ENCODE peak calls at places on chromosomes 13 and 19, in five cellular contexts. One of them, this sample, is unnamed.

GRCh38 chr13:76570485-76570884 is 315.7 kb downstream of the KCTD12 start:
- DNase-seq in GM06990: no peak
- DNase-seq in kidney epithelial cell: no peak
- DNase-seq in prostate gland: no peak
- DNase-seq in AG09309: no peak
- DNase-seq in this sample: no peak

GRCh38 chr19:55870736-55871135 is 34.4 kb downstream of the NLRP4 start:
- DNase-seq in AG09309: no peak
- DNase-seq in GM06990: no peak
- DNase-seq in prostate gland: no peak
- DNase-seq in kidney epithelial cell: no peak
- DNase-seq in this sample: no peak

GRCh38 chr19:45601524-45602522 is at the start of gene GPR4:
- DNase-seq in prostate gland: no peak
- DNase-seq in AG09309: no peak
- DNase-seq in GM06990: no peak
- DNase-seq in kidney epithelial cell: no peak
- DNase-seq in this sample: peak

GRCh38 chr13:79799466-79799865 is 318.5 kb downstream of the NDFIP2 start:
- DNase-seq in GM06990: no peak
- DNase-seq in prostate gland: no peak
- DNase-seq in AG09309: no peak
- DNase-seq in kidney epithelial cell: no peak
- DNase-seq in this sample: no peak

GRCh38 chr19:42199440-42200115 is 17.9 kb downstream of the DEDD2 start:
- DNase-seq in kidney epithelial cell: no peak
- DNase-seq in GM06990: peak
- DNase-seq in prostate gland: peak
- DNase-seq in AG09309: no peak
- DNase-seq in this sample: no peak

GRCh38 chr19:28457620-28458019 is 755.3 kb downstream of the UQCRFS1 start:
- DNase-seq in prostate gland: no peak
- DNase-seq in GM06990: no peak
- DNase-seq in kidney epithelial cell: no peak
- DNase-seq in AG09309: no peak
- DNase-seq in this sample: no peak

GRCh38 chr13:77660841-77661250 is 36.6 kb upstream of the SLAIN1 start:
- DNase-seq in GM06990: no peak
- DNase-seq in kidney epithelial cell: no peak
- DNase-seq in prostate gland: no peak
- DNase-seq in AG09309: no peak
- DNase-seq in this sample: no peak

GRCh38 chr13:51246411-51247298 is 24.5 kb downstream of the FAM124A start:
- DNase-seq in AG09309: no peak
- DNase-seq in GM06990: no peak
- DNase-seq in prostate gland: peak
- DNase-seq in kidney epithelial cell: peak
- DNase-seq in this sample: no peak

GRCh38 chr13:102617697-102618350 is 21.0 kb downstream of the TPP2 start:
- DNase-seq in GM06990: no peak
- DNase-seq in AG09309: no peak
- DNase-seq in prostate gland: no peak
- DNase-seq in kidney epithelial cell: no peak
- DNase-seq in this sample: no peak

GRCh38 chr19:19126102-19126501 is 12.2 kb downstream of the TMEM161A start:
- DNase-seq in GM06990: no peak
- DNase-seq in AG09309: no peak
- DNase-seq in kidney epithelial cell: no peak
- DNase-seq in prostate gland: no peak
- DNase-seq in this sample: no peak

GRCh38 chr13:112702341-112702982 is 12.6 kb downstream of the ATP11A start:
- DNase-seq in kidney epithelial cell: no peak
- DNase-seq in AG09309: no peak
- DNase-seq in GM06990: no peak
- DNase-seq in prostate gland: no peak
- DNase-seq in this sample: no peak

GRCh38 chr13:112444001-112444311 is 67.8 kb downstream of the SPACA7 start:
- DNase-seq in prostate gland: peak
- DNase-seq in AG09309: no peak
- DNase-seq in kidney epithelial cell: no peak
- DNase-seq in GM06990: peak
- DNase-seq in this sample: peak

GRCh38 chr19:7099597-7099921 is 30.1 kb downstream of the ZNF557 start:
- DNase-seq in prostate gland: no peak
- DNase-seq in kidney epithelial cell: no peak
- DNase-seq in AG09309: no peak
- DNase-seq in GM06990: no peak
- DNase-seq in this sample: no peak

GRCh38 chr19:7101498-7102253 is 32.2 kb downstream of the ZNF557 start:
- DNase-seq in prostate gland: no peak
- DNase-seq in kidney epithelial cell: no peak
- DNase-seq in GM06990: no peak
- DNase-seq in AG09309: no peak
- DNase-seq in this sample: no peak

GRCh38 chr19:7098701-7099596 is 29.4 kb downstream of the ZNF557 start:
- DNase-seq in GM06990: peak
- DNase-seq in kidney epithelial cell: peak
- DNase-seq in AG09309: peak
- DNase-seq in prostate gland: peak
- DNase-seq in this sample: peak

DNA sequence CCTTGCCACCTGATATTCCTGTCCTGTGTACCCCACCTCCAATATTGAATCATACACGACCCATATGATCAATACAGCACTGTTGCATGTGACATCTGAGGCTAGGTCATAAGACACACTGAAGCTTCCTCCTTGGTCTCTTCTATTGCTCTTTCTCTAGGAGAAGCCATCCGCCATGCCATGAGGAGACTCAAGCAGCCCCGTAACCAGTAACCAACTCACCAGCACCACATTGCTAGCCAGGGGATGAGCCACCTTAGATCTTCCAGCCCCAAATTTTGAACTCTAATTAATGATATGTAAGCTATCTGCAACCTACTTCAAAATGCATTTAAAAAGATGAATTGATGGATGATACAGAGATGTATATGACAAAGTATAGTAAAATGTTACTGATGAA is 28.6 kb downstream of the ZNF557 start:
- DNase-seq in prostate gland: no peak
- DNase-seq in AG09309: no peak
- DNase-seq in kidney epithelial cell: no peak
- DNase-seq in GM06990: no peak
- DNase-seq in this sample: no peak
- H3K4me3 ChIP-seq in prostate gland: no peak
- H3K4me3 ChIP-seq in AG09309: no peak
- H3K4me3 ChIP-seq in kidney epithelial cell: no peak
- H3K4me3 ChIP-seq in GM06990: no peak
- H3K4me3 ChIP-seq in this sample: no peak

GRCh38 chr19:6735181-6735891 is 2.0 kb downstream of the GPR108 start:
- DNase-seq in AG09309: no peak
- DNase-seq in prostate gland: no peak
- DNase-seq in GM06990: no peak
- DNase-seq in kidney epithelial cell: no peak
- DNase-seq in this sample: no peak

GRCh38 chr19:6731822-6732221 is 5.6 kb downstream of the GPR108 start:
- DNase-seq in AG09309: no peak
- DNase-seq in kidney epithelial cell: no peak
- DNase-seq in GM06990: no peak
- DNase-seq in prostate gland: no peak
- DNase-seq in this sample: no peak

GRCh38 chr19:6734096-6734696 is 3.2 kb downstream of the GPR108 start:
- DNase-seq in prostate gland: no peak
- DNase-seq in AG09309: no peak
- DNase-seq in GM06990: no peak
- DNase-seq in kidney epithelial cell: no peak
- DNase-seq in this sample: no peak

GRCh38 chr19:6732803-6733337 is 4.5 kb downstream of the GPR108 start:
- DNase-seq in kidney epithelial cell: no peak
- DNase-seq in prostate gland: no peak
- DNase-seq in AG09309: no peak
- DNase-seq in GM06990: no peak
- DNase-seq in this sample: no peak

GRCh38 chr19:6733338-6734095 is 3.9 kb downstream of the GPR108 start:
- DNase-seq in AG09309: no peak
- DNase-seq in prostate gland: no peak
- DNase-seq in GM06990: no peak
- DNase-seq in kidney epithelial cell: no peak
- DNase-seq in this sample: no peak
- TF ChIP-seq CTCF in AG09309: peak
- TF ChIP-seq CTCF in prostate gland: no peak
- TF ChIP-seq CTCF in GM06990: peak
- TF ChIP-seq CTCF in kidney epithelial cell: peak
- TF ChIP-seq CTCF in this sample: peak

GRCh38 chr19:38250428-38250820 is 5.8 kb downstream of the PPP1R14A start:
- DNase-seq in prostate gland: no peak
- DNase-seq in AG09309: no peak
- DNase-seq in kidney epithelial cell: no peak
- DNase-seq in GM06990: no peak
- DNase-seq in this sample: no peak
- H3K4me3 ChIP-seq in prostate gland: no peak
- H3K4me3 ChIP-seq in AG09309: no peak
- H3K4me3 ChIP-seq in kidney epithelial cell: no peak
- H3K4me3 ChIP-seq in GM06990: no peak
- H3K4me3 ChIP-seq in this sample: no peak

DNA sequence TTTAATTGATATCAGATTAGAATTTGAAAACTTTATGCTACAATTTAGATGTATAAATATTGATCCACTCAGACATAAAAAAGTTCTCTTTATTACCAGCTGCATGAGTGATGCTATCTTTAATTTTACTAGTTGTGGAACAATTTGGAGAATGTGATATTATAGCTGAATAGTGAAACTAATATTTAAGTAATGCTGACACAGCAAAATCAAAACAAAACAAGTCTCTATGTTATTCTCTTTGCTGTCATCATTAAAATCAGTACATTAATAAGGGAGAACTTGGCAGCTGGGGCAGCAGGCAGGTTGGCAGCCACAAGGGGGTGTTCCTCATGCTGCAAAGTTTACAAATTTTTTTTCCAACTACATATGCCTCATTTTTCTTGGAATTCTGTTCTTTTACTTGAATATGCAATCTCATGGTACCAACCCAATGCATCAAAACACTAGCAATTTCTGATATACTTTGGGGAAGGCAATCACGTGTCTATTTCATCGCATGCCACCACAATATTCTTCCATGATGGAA is 585.3 kb downstream of the FGF9 start:
- DNase-seq in prostate gland: no peak
- DNase-seq in kidney epithelial cell: no peak
- DNase-seq in AG09309: no peak
- DNase-seq in GM06990: no peak
- DNase-seq in this sample: no peak
- TF ChIP-seq CTCF in prostate gland: no peak
- TF ChIP-seq CTCF in kidney epithelial cell: peak
- TF ChIP-seq CTCF in AG09309: no peak
- TF ChIP-seq CTCF in GM06990: peak
- TF ChIP-seq CTCF in this sample: no peak

DNA sequence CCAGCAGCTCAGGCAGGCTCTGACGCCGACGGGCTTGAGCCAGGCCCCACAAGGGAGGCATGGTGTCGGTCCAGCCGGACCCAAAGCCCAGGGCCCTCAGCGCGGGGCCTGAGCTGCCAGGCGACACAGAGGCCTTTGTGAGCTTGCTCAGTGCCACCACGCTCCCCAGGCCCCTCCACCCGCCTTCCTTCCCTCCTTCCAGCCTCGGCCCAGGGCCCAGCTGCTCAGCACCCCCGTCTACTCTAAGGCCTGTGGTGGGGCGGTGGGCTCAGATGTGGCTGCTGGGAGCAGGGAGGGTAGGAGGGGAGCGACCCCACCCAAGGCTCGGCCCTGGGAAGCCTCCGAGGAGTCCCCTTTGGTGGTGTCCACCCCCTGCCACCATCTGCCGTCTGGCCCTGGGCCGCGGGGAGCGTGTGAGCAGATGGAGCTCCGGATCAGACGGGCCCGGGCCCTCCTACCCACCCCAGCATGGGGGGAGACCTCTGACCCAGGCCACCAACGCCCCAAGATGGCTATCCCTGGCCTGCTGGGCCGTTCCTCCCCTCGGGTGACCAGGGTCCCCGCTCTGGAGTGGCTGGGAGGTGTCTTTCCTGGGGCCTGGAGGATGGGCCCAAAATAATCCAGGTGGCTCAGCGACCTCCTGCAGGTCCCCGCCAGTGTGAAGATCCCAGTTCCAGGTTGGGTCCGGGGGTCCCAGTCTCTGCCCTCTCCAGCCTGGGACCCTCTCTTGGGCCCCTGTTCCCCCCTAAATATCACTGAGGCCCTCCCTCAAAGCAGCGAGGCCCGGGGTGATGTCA is 7.8 kb downstream of the ZBTB7A start:
- DNase-seq in AG09309: no peak
- DNase-seq in prostate gland: no peak
- DNase-seq in kidney epithelial cell: no peak
- DNase-seq in GM06990: no peak
- DNase-seq in this sample: no peak
- H3K4me3 ChIP-seq in AG09309: peak
- H3K4me3 ChIP-seq in prostate gland: peak
- H3K4me3 ChIP-seq in kidney epithelial cell: no peak
- H3K4me3 ChIP-seq in GM06990: peak
- H3K4me3 ChIP-seq in this sample: peak

DNA sequence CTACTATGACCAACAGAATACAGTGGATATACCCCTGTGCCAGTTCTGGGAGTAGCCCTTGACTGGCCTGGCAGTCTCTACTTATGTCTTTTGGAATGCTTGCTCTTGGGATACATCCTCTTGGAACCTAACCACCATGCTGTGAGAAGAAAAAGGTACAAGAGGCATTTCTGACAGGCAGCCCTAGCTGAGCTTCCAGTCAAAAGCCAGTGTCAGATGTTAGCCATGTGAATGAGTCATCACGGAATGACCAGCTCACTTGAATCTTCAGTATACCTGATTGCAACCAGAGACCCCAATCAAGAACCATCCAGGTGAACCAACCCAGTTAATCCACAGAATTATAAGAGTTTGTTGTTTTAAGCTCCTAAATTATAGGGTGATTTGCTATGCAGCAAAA is 4.1 kb downstream of the CCDC169 start:
- DNase-seq in AG09309: no peak
- DNase-seq in GM06990: no peak
- DNase-seq in prostate gland: no peak
- DNase-seq in kidney epithelial cell: no peak
- DNase-seq in this sample: no peak
- TF ChIP-seq CTCF in AG09309: no peak
- TF ChIP-seq CTCF in GM06990: no peak
- TF ChIP-seq CTCF in prostate gland: no peak
- TF ChIP-seq CTCF in kidney epithelial cell: no peak
- TF ChIP-seq CTCF in this sample: no peak

DNA sequence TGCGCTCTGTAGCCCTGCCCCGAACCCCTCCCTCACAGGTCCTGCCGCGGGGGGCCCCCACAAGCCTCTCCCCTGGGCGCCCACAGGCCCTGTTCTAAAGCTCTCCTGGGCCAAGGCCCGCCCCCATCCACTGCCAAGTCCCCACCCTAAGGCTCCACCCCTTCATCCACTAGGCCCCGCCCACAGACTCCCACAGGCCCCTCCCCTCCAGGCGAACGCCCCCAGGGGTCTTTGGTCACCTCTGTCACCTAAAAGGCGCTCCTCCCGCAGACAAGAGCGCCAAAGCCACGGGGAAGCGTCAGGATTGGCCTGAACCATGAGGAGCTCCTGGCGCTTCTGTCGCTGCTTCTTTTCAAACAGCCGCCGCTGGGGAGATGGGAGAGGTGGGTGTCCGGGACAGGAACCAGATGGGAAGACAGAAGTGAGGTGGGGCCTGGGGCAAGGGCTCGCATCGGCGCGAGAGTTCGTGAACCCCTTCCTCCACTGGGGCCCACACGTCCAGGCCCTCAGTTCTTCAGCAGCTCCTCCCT is 2.3 kb downstream of the TULP2 start:
- DNase-seq in prostate gland: peak
- DNase-seq in kidney epithelial cell: no peak
- DNase-seq in GM06990: no peak
- DNase-seq in AG09309: no peak
- DNase-seq in this sample: no peak
- H3K4me3 ChIP-seq in prostate gland: peak
- H3K4me3 ChIP-seq in kidney epithelial cell: peak
- H3K4me3 ChIP-seq in GM06990: no peak
- H3K4me3 ChIP-seq in AG09309: no peak
- H3K4me3 ChIP-seq in this sample: peak

This sample was measured in cardiac fibroblast.